ENCODE peak calls at places on chromosomes 12 and 14, in ten cellular contexts. L is AG10803, X is OCI-M1, Z is adipocyte, E is lower leg skin, W is heart right ventricle, S is MCF 10A, F is neural progenitor cell, T is SK-MEL-5, G is NCI-H345. I is an unnamed sample.

GRCh38 chr14:99674776-99675175 is 9.3 kb upstream of the CYP46A1 start:
- DNase-seq in S (no peak), L (no peak), X (no peak), E (no peak), T (no peak), W (no peak), Z (no peak), F (no peak), G (no peak), I (no peak)

GRCh38 chr14:66624319-66624937 is 116.5 kb downstream of the GPHN start:
- DNase-seq in X (peak), E (peak), G (peak), T (peak), L (peak), F (peak), W (peak), Z (peak), S (peak), I (peak)

GRCh38 chr14:49999216-49999761 is 106.4 kb downstream of the ARF6 start:
- DNase-seq in T (peak), X (peak), S (peak), F (no peak), Z (peak), L (peak), W (peak), E (peak), G (no peak), I (peak)

GRCh38 chr12:131796754-131797587 is 31.2 kb upstream of the MMP17 start:
- DNase-seq in F (no peak), S (no peak), Z (no peak), T (no peak), X (no peak), W (no peak), L (no peak), E (no peak), G (no peak), I (peak)

GRCh38 chr12:31756977-31757420 is 28.2 kb upstream of the AMN1 start:
- DNase-seq in L (no peak), G (no peak), W (no peak), X (peak), F (no peak), S (peak), T (peak), E (no peak), Z (no peak), I (no peak)

GRCh38 chr12:96294831-96295230 is 100.7 kb downstream of the ELK3 start:
- DNase-seq in S (peak), Z (peak), X (no peak), W (no peak), T (no peak), G (no peak), E (no peak), L (peak), F (no peak), I (peak)

GRCh38 chr12:73984552-73984951 is 553.1 kb upstream of the ATXN7L3B start:
- DNase-seq in Z (no peak), G (no peak), X (no peak), L (no peak), W (no peak), T (no peak), F (no peak), S (no peak), E (no peak), I (no peak)

GRCh38 chr12:78820946-78821345 is 43.6 kb upstream of the SYT1 start:
- DNase-seq in T (no peak), W (no peak), G (no peak), S (no peak), L (no peak), E (no peak), F (no peak), X (no peak), Z (no peak), I (no peak)

GRCh38 chr14:55274144-55274543 is 2.9 kb downstream of the FBXO34 start:
- DNase-seq in L (no peak), Z (no peak), X (peak), W (no peak), E (no peak), F (no peak), T (no peak), G (no peak), S (peak), I (no peak)

GRCh38 chr14:100824156-100824555 is 1.8 kb upstream of the MEG3 start:
- DNase-seq in G (no peak), T (peak), E (no peak), F (peak), L (peak), Z (no peak), X (no peak), W (peak), S (no peak), I (no peak)

GRCh38 chr12:124053855-124054254 is 80.8 kb downstream of the ZNF664 start:
- DNase-seq in F (peak), X (no peak), S (no peak), W (peak), E (no peak), G (peak), T (peak), L (peak), Z (peak), I (peak)

GRCh38 chr12:131120831-131121271 is 167.1 kb downstream of the ADGRD1 start:
- DNase-seq in X (no peak), Z (no peak), T (no peak), G (no peak), L (no peak), W (no peak), S (no peak), F (no peak), E (peak), I (no peak)

GRCh38 chr12:124082012-124082411 is 109.0 kb downstream of the ZNF664 start:
- DNase-seq in G (no peak), X (no peak), W (no peak), Z (no peak), F (no peak), T (no peak), S (no peak), E (no peak), L (no peak), I (no peak)